ENCODE peak calls at places on chromosomes 11 and 22, in eight cellular contexts. V is cardiac septum, O is Peyer's patch, R is BJ, Y is HS-27A, C is mucosa of gallbladder, A is PC-3, N is Caki2. T is an unnamed sample.

GRCh38 chr11:22690245-22690644 is 23.8 kb downstream of the GAS2 start:
- DNase-seq in V (no peak), O (no peak), R (no peak), Y (no peak), C (no peak), A (no peak), N (no peak), T (no peak)

GRCh38 chr11:78424334-78425270 is 7.0 kb upstream of the GAB2 start:
- DNase-seq in V (no peak), O (no peak), R (no peak), Y (no peak), C (no peak), A (no peak), N (no peak), T (no peak)

GRCh38 chr11:115623021-115623451 is 118.8 kb upstream of the CADM1 start:
- DNase-seq in V (peak), O (no peak), R (peak), Y (no peak), C (peak), A (peak), N (peak), T (peak)

GRCh38 chr22:44204937-44205712 is 24.4 kb downstream of the PARVG start:
- DNase-seq in V (peak), O (no peak), R (no peak), Y (no peak), C (no peak), A (no peak), N (no peak), T (no peak)

GRCh38 chr11:132839226-132839625 is 693.1 kb downstream of the OPCML start:
- DNase-seq in V (no peak), O (no peak), R (no peak), Y (no peak), C (no peak), A (no peak), N (no peak), T (no peak)

GRCh38 chr11:124743050-124743449 is 3.3 kb downstream of the NRGN start:
- DNase-seq in V (no peak), O (no peak), R (no peak), Y (no peak), C (no peak), A (no peak), N (no peak), T (no peak)

GRCh38 chr11:113874920-113875413 is 405 bp downstream of the USP28 start:
- DNase-seq in V (no peak), O (no peak), R (no peak), Y (no peak), C (no peak), A (peak), N (no peak), T (no peak)

GRCh38 chr11:37449146-37449545 is 851.1 kb upstream of the RAG2 start:
- DNase-seq in V (no peak), O (no peak), R (peak), Y (peak), C (no peak), A (peak), N (peak), T (no peak)

GRCh38 chr22:22720201-22720723 is 75.8 kb downstream of the GGTLC2 start:
- DNase-seq in V (no peak), O (no peak), R (no peak), Y (no peak), C (peak), A (peak), N (peak), T (peak)

GRCh38 chr11:67463680-67464410 is 5.2 kb downstream of the TMEM134 start:
- DNase-seq in V (peak), O (peak), R (no peak), Y (no peak), C (peak), A (peak), N (peak), T (no peak)

GRCh38 chr11:20089796-20090653 is 70.2 kb downstream of the DBX1 start:
- DNase-seq in V (no peak), O (no peak), R (no peak), Y (no peak), C (no peak), A (no peak), N (no peak), T (no peak)

GRCh38 chr11:130861902-130862552 is 54.3 kb downstream of the SNX19 start:
- DNase-seq in V (peak), O (peak), R (no peak), Y (peak), C (peak), A (peak), N (peak), T (peak)

GRCh38 chr11:122796128-122796717 is 42.1 kb upstream of the CRTAM start:
- DNase-seq in V (no peak), O (peak), R (no peak), Y (no peak), C (peak), A (peak), N (no peak), T (peak)